ENCODE peak calls at places on chromosomes 16 and 17, in four cellular contexts. N, C, D and M are unnamed samples.

GRCh38 chr16:73149329-73149728 is 101.4 kb upstream of the ZFHX3 start:
- DNase-seq in N (no peak), C (no peak), D (no peak), M (no peak)

GRCh38 chr16:20676268-20676828 is 21.1 kb downstream of the ACSM1 start:
- DNase-seq in N (no peak), D (no peak), C (no peak), M (no peak)

GRCh38 chr16:1610071-1610840 is 1.6 kb downstream of the IFT140 start:
- DNase-seq in N (peak; percentile 95), D (peak; percentile 93), C (peak; percentile 92), M (peak; percentile 89)

GRCh38 chr16:89370081-89370511 is 120.3 kb downstream of the ANKRD11 start:
- DNase-seq in C (no peak), N (no peak), D (no peak), M (no peak)

GRCh38 chr16:17510532-17510931 is 39.8 kb upstream of the XYLT1 start:
- DNase-seq in D (no peak), C (no peak), N (no peak), M (no peak)

GRCh38 chr17:82201498-82201910 is 11.1 kb downstream of the CCDC57 start:
- DNase-seq in D (no peak), C (no peak), N (peak; percentile 13), M (no peak)

GRCh38 chr16:58198022-58198683 is at the start of gene CSNK2A2:
- DNase-seq in D (peak; percentile 69), N (peak; percentile 74), C (peak; percentile 80), M (peak; percentile 89)

GRCh38 chr17:33786478-33786877 is 468.6 kb upstream of the CCL2 start:
- DNase-seq in D (no peak), C (no peak), N (no peak), M (no peak)

GRCh38 chr17:21278304-21279197 is 6.0 kb upstream of the MAP2K3 start:
- DNase-seq in C (peak; percentile 83), D (peak; percentile 89), N (no peak), M (peak; percentile 61)

GRCh38 chr17:35245196-35245486 is 2.3 kb downstream of the SLFN5 start:
- DNase-seq in C (no peak), D (no peak), N (no peak), M (no peak)

GRCh38 chr17:2120550-2121335 is 65.8 kb downstream of the HIC1 start:
- DNase-seq in C (no peak), N (no peak), D (no peak), M (no peak)

GRCh38 chr17:8289103-8289397 is 580 bp downstream of the RANGRF start:
- DNase-seq in D (no peak), C (peak; percentile 86), N (peak; percentile 79), M (peak; percentile 94)

GRCh38 chr17:40664582-40665333 is at the start of gene KRT222:
- DNase-seq in D (no peak), N (peak; percentile 47), C (no peak), M (peak; percentile 35)

GRCh38 chr17:61285483-61286320 is 113.9 kb upstream of the TBX2 start:
- DNase-seq in N (peak; percentile 70), C (no peak), D (no peak), M (no peak)

GRCh38 chr17:29449865-29450671 is 59.9 kb downstream of the TAOK1 start:
- DNase-seq in C (no peak), D (no peak), N (no peak), M (no peak)

GRCh38 chr16:87201052-87201451 is 116.1 kb downstream of the C16orf95 start:
- DNase-seq in C (no peak), N (no peak), D (no peak), M (peak; percentile 88)

GRCh38 chr16:79592150-79592549 is 8.4 kb downstream of the MAF start:
- DNase-seq in N (no peak), C (no peak), D (no peak), M (no peak)

GRCh38 chr17:10156579-10157488 is 41.6 kb downstream of the GAS7 start:
- DNase-seq in N (no peak), D (peak; percentile 78), C (peak; percentile 66), M (peak; percentile 70)

GRCh38 chr17:74943808-74944522 is 8.3 kb downstream of the OTOP3 start:
- DNase-seq in C (no peak), D (no peak), N (peak; percentile 51), M (no peak)

GRCh38 chr17:68963958-68964357 is 8.8 kb upstream of the ABCA8 start:
- DNase-seq in N (no peak), D (no peak), C (no peak), M (peak; percentile 27)

GRCh38 chr16:62225675-62226074 is 189.4 kb upstream of the CDH8 start:
- DNase-seq in C (peak; percentile 55), D (peak; percentile 71), N (peak; percentile 94), M (peak; percentile 79)

GRCh38 chr17:11583306-11583992 is 14.8 kb upstream of the DNAH9 start:
- DNase-seq in C (no peak), D (no peak), N (no peak), M (no peak)

GRCh38 chr16:2776500-2777139 is 460 bp downstream of the ELOB start:
- DNase-seq in C (peak; percentile 77), N (peak; percentile 48), D (no peak), M (peak; percentile 77)

GRCh38 chr17:75834279-75834920 is 9.8 kb downstream of the UNC13D start:
- DNase-seq in D (no peak), N (no peak), C (no peak), M (peak; percentile 55)

GRCh38 chr17:82108038-82108998 is 10.3 kb upstream of the FASN start:
- DNase-seq in N (no peak), D (no peak), C (no peak), M (peak; percentile 57)

GRCh38 chr17:27461192-27461859 is 5.1 kb downstream of the KSR1 start:
- DNase-seq in D (no peak), N (no peak), C (no peak), M (no peak)
- H3K4me1 ChIP-seq in D (peaks cover 54% of the 10 kb centered on the region), N (peaks cover 68% of the 10 kb centered on the region), C (peaks cover 9% of the 10 kb centered on the region), M (peaks cover 6% of the 10 kb centered on the region)

GRCh38 chr17:79792984-79793923 is 3.6 kb downstream of the CBX8 start:
- DNase-seq in N (peak; percentile 66), D (peak; percentile 82), C (no peak), M (no peak)
- H3K4me3 ChIP-seq in N (peak overlapping the region; percentile 54), D (peak overlapping the region; percentile 40), C (no peak overlapping the region), M (no peak overlapping the region)

GRCh38 chr16:14088155-14088753 is 17.1 kb downstream of the MRTFB start:
- DNase-seq in N (no peak), D (no peak), C (no peak), M (peak; percentile 20)

GRCh38 chr16:14086477-14086876 is 15.4 kb downstream of the MRTFB start:
- DNase-seq in C (no peak), D (no peak), N (no peak), M (no peak)

GRCh38 chr16:14087590-14088154 is 16.6 kb downstream of the MRTFB start:
- DNase-seq in D (no peak), N (no peak), C (no peak), M (no peak)

GRCh38 chr16:14092579-14092978 is 21.5 kb downstream of the MRTFB start:
- DNase-seq in C (no peak), N (no peak), D (no peak), M (no peak)

GRCh38 chr16:14089283-14089823 is 18.2 kb downstream of the MRTFB start:
- DNase-seq in N (no peak), D (no peak), C (no peak), M (no peak)
- H3K4me1 ChIP-seq in N (peaks cover 23% of the 10 kb centered on the region), D (peaks cover 61% of the 10 kb centered on the region), C (peaks cover 19% of the 10 kb centered on the region), M (peaks cover 12% of the 10 kb centered on the region)

DNA sequence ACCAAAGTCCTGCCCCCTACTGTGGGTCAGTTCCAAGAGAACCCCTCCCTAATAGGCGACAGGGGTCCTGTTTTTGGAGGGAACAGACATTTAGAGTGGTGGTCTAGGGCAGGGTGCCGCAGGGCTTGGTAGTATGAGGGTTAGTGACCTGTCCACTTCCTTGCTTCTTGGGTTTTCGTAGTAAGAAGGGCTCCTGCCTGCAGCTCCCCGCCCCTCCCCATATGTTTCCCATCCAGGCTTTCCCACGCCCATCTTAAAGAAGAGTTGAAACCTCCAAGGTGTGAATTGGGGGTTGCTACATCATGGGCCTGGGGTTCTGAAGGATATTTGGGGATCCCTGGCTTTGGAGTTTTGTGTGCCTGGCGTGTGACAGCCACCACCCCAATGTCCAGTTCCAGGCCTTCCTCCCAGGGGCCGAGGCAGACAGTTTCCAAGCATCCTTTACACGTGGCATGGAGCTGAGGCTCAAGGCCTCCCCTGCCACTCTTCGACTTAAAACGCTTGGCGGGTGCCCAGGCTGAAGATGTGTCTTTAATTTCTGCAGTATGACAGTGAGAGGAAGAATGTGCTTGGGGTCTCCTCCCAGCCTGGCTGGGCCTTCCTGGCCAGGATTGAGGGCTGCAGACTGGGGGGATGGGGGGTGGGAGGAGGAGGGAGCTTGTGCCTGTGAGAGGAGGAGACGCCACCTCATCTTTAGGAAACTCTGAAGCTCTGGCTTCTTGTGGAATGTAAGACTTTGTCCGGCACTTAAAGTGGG is 2.3 kb upstream of the COL1A1 start:
- DNase-seq in C (no peak), D (peak; percentile 74), N (no peak), M (peak; percentile 43)
- H3K4me3 ChIP-seq in C (no peak overlapping the region), D (peak overlapping the region; percentile 1), N (no peak overlapping the region), M (no peak overlapping the region)

GRCh38 chr16:71896688-71897368 is 1.5 kb downstream of the IST1 start:
- DNase-seq in N (no peak), D (no peak), C (no peak), M (no peak)

GRCh38 chr16:71899171-71899570 is 3.8 kb downstream of the IST1 start:
- DNase-seq in C (no peak), D (no peak), N (no peak), M (no peak)

GRCh38 chr16:71903608-71904007 is 8.3 kb downstream of the IST1 start:
- DNase-seq in N (no peak), D (no peak), C (no peak), M (no peak)

GRCh38 chr16:71902656-71903365 is 7.5 kb downstream of the IST1 start:
- DNase-seq in N (no peak), D (no peak), C (no peak), M (no peak)

DNA sequence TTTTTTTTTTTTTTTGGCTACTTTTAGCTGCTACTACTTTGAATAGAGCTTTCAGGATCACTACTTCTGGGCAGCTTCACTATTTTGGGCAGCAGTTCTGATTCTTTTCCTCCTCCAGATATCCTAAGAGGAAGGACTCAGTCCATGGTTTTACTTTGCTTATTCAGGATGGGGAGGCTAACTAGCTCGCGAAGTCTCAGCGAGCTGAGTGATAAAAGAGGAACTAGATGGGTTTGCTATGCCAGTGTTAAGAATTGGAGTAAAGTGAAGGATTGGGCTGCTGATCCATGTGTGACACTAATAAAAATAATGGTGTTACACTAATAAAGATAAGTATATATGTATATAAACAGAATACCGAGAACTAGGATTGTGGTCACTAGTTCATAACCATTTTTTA is 5.0 kb downstream of the IST1 start:
- DNase-seq in D (no peak), C (no peak), N (peak; percentile 21), M (no peak)
- H3K4me1 ChIP-seq in D (peaks cover 46% of the 10 kb centered on the region), C (peaks cover 41% of the 10 kb centered on the region), N (peaks cover 13% of the 10 kb centered on the region), M (peaks cover 9% of the 10 kb centered on the region)

DNA sequence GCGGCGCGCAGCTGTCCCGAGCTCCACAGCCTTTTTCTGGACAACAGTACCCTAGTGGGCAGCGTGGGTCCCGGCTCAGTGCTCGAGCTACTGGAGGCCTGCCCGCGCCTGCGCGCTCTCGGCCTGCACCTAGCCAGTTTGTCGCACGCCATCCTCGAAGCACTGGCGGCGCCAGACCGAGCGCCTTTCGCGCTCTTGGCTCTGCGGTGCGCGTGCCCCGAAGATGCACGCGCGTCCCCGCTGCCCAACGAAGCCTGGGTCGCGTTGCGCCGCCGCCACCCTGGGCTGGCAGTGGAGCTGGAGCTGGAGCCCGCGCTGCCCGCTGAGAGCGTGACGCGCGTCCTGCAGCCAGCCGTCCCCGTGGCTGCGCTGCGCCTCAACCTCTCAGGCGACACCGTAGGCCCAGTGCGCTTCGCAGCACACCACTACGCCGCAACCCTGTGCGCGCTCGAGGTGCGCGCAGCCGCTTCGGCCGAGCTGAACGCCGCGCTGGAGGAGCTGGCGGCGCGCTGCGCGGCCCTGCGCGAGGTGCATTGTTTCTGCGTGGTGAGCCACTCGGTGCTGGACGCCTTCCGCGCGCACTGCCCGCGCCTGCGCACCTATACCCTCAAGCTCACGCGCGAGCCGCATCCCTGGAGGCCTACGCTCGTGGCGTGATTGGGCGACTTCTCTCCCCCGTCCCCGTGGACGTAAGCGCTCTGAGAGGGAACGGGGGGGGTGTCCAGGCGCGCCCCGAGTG is 1.2 kb upstream of the HSF4 start:
- DNase-seq in N (peak; percentile 65), D (no peak), C (peak; percentile 70), M (peak; percentile 91)
- H3K4me3 ChIP-seq in N (peak overlapping the region; percentile 49), D (peak overlapping the region; percentile 44), C (no peak overlapping the region), M (peak overlapping the region; percentile 34)